ENCODE peak calls at places on chromosomes 4 and X, in nine cellular contexts. One of them, this sample, is unnamed.

GRCh38 chrX:43679058-43679457 is 23.0 kb downstream of the MAOA start:
- DNase-seq in occipital lobe: no peak
- DNase-seq in COLO829: no peak
- DNase-seq in AG08396: no peak
- DNase-seq in T-helper 1 cell: no peak
- DNase-seq in neural crest cell: no peak
- DNase-seq in substantia nigra: no peak
- DNase-seq in ecto neural progenitor cell: no peak
- DNase-seq in COR-L47: no peak
- DNase-seq in this sample: no peak

GRCh38 chr4:155952546-155952945 is 1.1 kb downstream of the CTSO start:
- DNase-seq in T-helper 1 cell: no peak
- DNase-seq in ecto neural progenitor cell: no peak
- DNase-seq in COLO829: no peak
- DNase-seq in AG08396: no peak
- DNase-seq in neural crest cell: no peak
- DNase-seq in occipital lobe: no peak
- DNase-seq in COR-L47: no peak
- DNase-seq in substantia nigra: no peak
- DNase-seq in this sample: no peak

GRCh38 chr4:143742834-143743233 is 42.4 kb upstream of the FREM3 start:
- DNase-seq in ecto neural progenitor cell: no peak
- DNase-seq in COLO829: no peak
- DNase-seq in T-helper 1 cell: no peak
- DNase-seq in AG08396: no peak
- DNase-seq in neural crest cell: no peak
- DNase-seq in COR-L47: no peak
- DNase-seq in substantia nigra: no peak
- DNase-seq in occipital lobe: no peak
- DNase-seq in this sample: no peak

GRCh38 chrX:20061869-20062254 is 54.8 kb downstream of the MAP7D2 start:
- DNase-seq in COLO829: no peak
- DNase-seq in T-helper 1 cell: no peak
- DNase-seq in COR-L47: no peak
- DNase-seq in neural crest cell: no peak
- DNase-seq in ecto neural progenitor cell: no peak
- DNase-seq in occipital lobe: no peak
- DNase-seq in substantia nigra: no peak
- DNase-seq in AG08396: peak; percentile 18
- DNase-seq in this sample: no peak

GRCh38 chr4:119152741-119153140 is 17.1 kb downstream of the MYOZ2 start:
- DNase-seq in T-helper 1 cell: no peak
- DNase-seq in substantia nigra: no peak
- DNase-seq in occipital lobe: no peak
- DNase-seq in neural crest cell: no peak
- DNase-seq in AG08396: no peak
- DNase-seq in COR-L47: no peak
- DNase-seq in ecto neural progenitor cell: no peak
- DNase-seq in COLO829: no peak
- DNase-seq in this sample: no peak

GRCh38 chr4:63563288-63564014 is 845.8 kb downstream of the TECRL start:
- DNase-seq in T-helper 1 cell: no peak
- DNase-seq in COR-L47: peak; percentile 24
- DNase-seq in substantia nigra: no peak
- DNase-seq in ecto neural progenitor cell: no peak
- DNase-seq in COLO829: no peak
- DNase-seq in AG08396: no peak
- DNase-seq in neural crest cell: no peak
- DNase-seq in occipital lobe: no peak
- DNase-seq in this sample: peak; percentile 37

GRCh38 chr4:151184523-151185458 is 85.4 kb downstream of the RPS3A start:
- DNase-seq in COR-L47: no peak
- DNase-seq in substantia nigra: no peak
- DNase-seq in AG08396: peak; percentile 56
- DNase-seq in ecto neural progenitor cell: no peak
- DNase-seq in T-helper 1 cell: no peak
- DNase-seq in COLO829: peak; percentile 78
- DNase-seq in occipital lobe: no peak
- DNase-seq in neural crest cell: no peak
- DNase-seq in this sample: peak; percentile 4

GRCh38 chr4:109989044-109989443 is 76.4 kb downstream of the EGF start:
- DNase-seq in substantia nigra: no peak
- DNase-seq in T-helper 1 cell: no peak
- DNase-seq in COR-L47: no peak
- DNase-seq in AG08396: no peak
- DNase-seq in ecto neural progenitor cell: no peak
- DNase-seq in occipital lobe: no peak
- DNase-seq in neural crest cell: no peak
- DNase-seq in COLO829: no peak
- DNase-seq in this sample: no peak

GRCh38 chrX:139831689-139832456 is 101.0 kb downstream of the ATP11C start:
- DNase-seq in COR-L47: no peak
- DNase-seq in ecto neural progenitor cell: no peak
- DNase-seq in T-helper 1 cell: no peak
- DNase-seq in neural crest cell: no peak
- DNase-seq in occipital lobe: no peak
- DNase-seq in COLO829: peak; percentile 49
- DNase-seq in AG08396: peak; percentile 8
- DNase-seq in substantia nigra: no peak
- DNase-seq in this sample: no peak

GRCh38 chr4:140150636-140150885 is 3.4 kb downstream of the MAML3 start:
- DNase-seq in T-helper 1 cell: no peak
- DNase-seq in COLO829: no peak
- DNase-seq in AG08396: no peak
- DNase-seq in occipital lobe: no peak
- DNase-seq in ecto neural progenitor cell: no peak
- DNase-seq in substantia nigra: no peak
- DNase-seq in COR-L47: no peak
- DNase-seq in neural crest cell: no peak
- DNase-seq in this sample: peak; percentile 87

GRCh38 chrX:133097031-133097430 is at the start of gene USP26:
- DNase-seq in substantia nigra: no peak
- DNase-seq in COLO829: no peak
- DNase-seq in occipital lobe: no peak
- DNase-seq in T-helper 1 cell: no peak
- DNase-seq in COR-L47: no peak
- DNase-seq in AG08396: no peak
- DNase-seq in neural crest cell: no peak
- DNase-seq in ecto neural progenitor cell: no peak
- DNase-seq in this sample: no peak

GRCh38 chrX:66760648-66761047 is 121.8 kb upstream of the EDA2R start:
- DNase-seq in AG08396: no peak
- DNase-seq in neural crest cell: no peak
- DNase-seq in T-helper 1 cell: no peak
- DNase-seq in substantia nigra: no peak
- DNase-seq in ecto neural progenitor cell: no peak
- DNase-seq in COR-L47: no peak
- DNase-seq in occipital lobe: no peak
- DNase-seq in COLO829: no peak
- DNase-seq in this sample: no peak

GRCh38 chr4:34964613-34965012 is 1279.7 kb downstream of the ARAP2 start:
- DNase-seq in AG08396: no peak
- DNase-seq in substantia nigra: no peak
- DNase-seq in ecto neural progenitor cell: no peak
- DNase-seq in COLO829: no peak
- DNase-seq in occipital lobe: no peak
- DNase-seq in COR-L47: peak; percentile 23
- DNase-seq in T-helper 1 cell: no peak
- DNase-seq in neural crest cell: no peak
- DNase-seq in this sample: no peak

GRCh38 chr4:126427781-126428360 is 1113.1 kb downstream of the FAT4 start:
- DNase-seq in AG08396: no peak
- DNase-seq in neural crest cell: no peak
- DNase-seq in COLO829: no peak
- DNase-seq in T-helper 1 cell: no peak
- DNase-seq in ecto neural progenitor cell: no peak
- DNase-seq in COR-L47: no peak
- DNase-seq in occipital lobe: no peak
- DNase-seq in substantia nigra: no peak
- DNase-seq in this sample: no peak

GRCh38 chrX:1488141-1488540 is 35.4 kb upstream of the ASMTL start:
- DNase-seq in T-helper 1 cell: no peak
- DNase-seq in ecto neural progenitor cell: peak; percentile 32
- DNase-seq in COR-L47: no peak
- DNase-seq in COLO829: no peak
- DNase-seq in neural crest cell: no peak
- DNase-seq in occipital lobe: no peak
- DNase-seq in substantia nigra: no peak
- DNase-seq in AG08396: no peak
- DNase-seq in this sample: no peak

GRCh38 chr4:25446611-25447010 is 69.5 kb downstream of the ANAPC4 start:
- DNase-seq in occipital lobe: no peak
- DNase-seq in COR-L47: no peak
- DNase-seq in neural crest cell: no peak
- DNase-seq in AG08396: no peak
- DNase-seq in substantia nigra: no peak
- DNase-seq in COLO829: no peak
- DNase-seq in ecto neural progenitor cell: no peak
- DNase-seq in T-helper 1 cell: no peak
- DNase-seq in this sample: peak; percentile 44

GRCh38 chr4:7781361-7781760 is 158.3 kb downstream of the AFAP1 start:
- DNase-seq in neural crest cell: no peak
- DNase-seq in T-helper 1 cell: no peak
- DNase-seq in ecto neural progenitor cell: no peak
- DNase-seq in AG08396: peak; percentile 71
- DNase-seq in substantia nigra: no peak
- DNase-seq in COR-L47: no peak
- DNase-seq in occipital lobe: no peak
- DNase-seq in COLO829: peak; percentile 70
- DNase-seq in this sample: no peak

GRCh38 chr4:1172971-1173757 is 781 bp upstream of the SPON2 start:
- DNase-seq in substantia nigra: no peak
- DNase-seq in neural crest cell: no peak
- DNase-seq in COLO829: peak; percentile 43
- DNase-seq in T-helper 1 cell: no peak
- DNase-seq in COR-L47: no peak
- DNase-seq in occipital lobe: no peak
- DNase-seq in AG08396: peak; percentile 69
- DNase-seq in ecto neural progenitor cell: no peak
- DNase-seq in this sample: no peak

GRCh38 chrX:145190801-145191389 is 56.4 kb upstream of the SPANXN1 start:
- DNase-seq in occipital lobe: no peak
- DNase-seq in neural crest cell: no peak
- DNase-seq in ecto neural progenitor cell: no peak
- DNase-seq in COLO829: no peak
- DNase-seq in T-helper 1 cell: no peak
- DNase-seq in AG08396: no peak
- DNase-seq in substantia nigra: no peak
- DNase-seq in COR-L47: peak; percentile 4
- DNase-seq in this sample: peak; percentile 0

GRCh38 chr4:65259251-65259650 is 411.0 kb downstream of the EPHA5 start:
- DNase-seq in neural crest cell: no peak
- DNase-seq in substantia nigra: no peak
- DNase-seq in occipital lobe: no peak
- DNase-seq in COLO829: no peak
- DNase-seq in ecto neural progenitor cell: no peak
- DNase-seq in T-helper 1 cell: no peak
- DNase-seq in COR-L47: no peak
- DNase-seq in AG08396: no peak
- DNase-seq in this sample: no peak

GRCh38 chrX:150693782-150694574 is 782 bp downstream of the MTMR1 start:
- DNase-seq in ecto neural progenitor cell: peak; percentile 58
- DNase-seq in AG08396: peak; percentile 61
- DNase-seq in COLO829: no peak
- DNase-seq in substantia nigra: no peak
- DNase-seq in COR-L47: peak; percentile 61
- DNase-seq in occipital lobe: peak; percentile 23
- DNase-seq in neural crest cell: no peak
- DNase-seq in T-helper 1 cell: peak; percentile 48
- DNase-seq in this sample: peak; percentile 57

GRCh38 chr4:53089940-53090729 is 228.0 kb downstream of the RASL11B start:
- DNase-seq in AG08396: no peak
- DNase-seq in T-helper 1 cell: no peak
- DNase-seq in ecto neural progenitor cell: no peak
- DNase-seq in occipital lobe: no peak
- DNase-seq in COR-L47: no peak
- DNase-seq in substantia nigra: no peak
- DNase-seq in COLO829: no peak
- DNase-seq in neural crest cell: no peak
- DNase-seq in this sample: no peak

GRCh38 chrX:20128678-20129077 is 12.0 kb upstream of the MAP7D2 start:
- DNase-seq in ecto neural progenitor cell: no peak
- DNase-seq in neural crest cell: no peak
- DNase-seq in COR-L47: no peak
- DNase-seq in AG08396: no peak
- DNase-seq in COLO829: no peak
- DNase-seq in substantia nigra: no peak
- DNase-seq in occipital lobe: no peak
- DNase-seq in T-helper 1 cell: no peak
- DNase-seq in this sample: no peak

This sample was measured in NCI-H510A treated with DMSO at 0.1 percent for 48 hours.